ENCODE peak calls at places on chromosomes 7 and 10, in seven cellular contexts. C, H, T, P, U, K and B are unnamed samples.

GRCh38 chr7:157309990-157310668 is 26.7 kb upstream of the DNAJB6 start:
- DNase-seq in U (no peak), H (no peak), P (no peak), K (no peak), C (no peak), T (no peak), B (no peak)

GRCh38 chr7:22248111-22248809 is 108.7 kb downstream of the RAPGEF5 start:
- DNase-seq in T (no peak), K (no peak), H (no peak), P (no peak), C (no peak), U (no peak), B (no peak)

GRCh38 chr10:28892818-28893547 is 215.7 kb downstream of the BAMBI start:
- DNase-seq in U (no peak), T (no peak), H (no peak), C (no peak), P (no peak), K (no peak), B (no peak)

GRCh38 chr7:131493559-131493958 is 62.9 kb downstream of the PODXL start:
- DNase-seq in K (no peak), T (no peak), H (no peak), P (no peak), U (no peak), C (no peak), B (no peak)

GRCh38 chr7:157021893-157022680 is 11.6 kb upstream of the MNX1 start:
- DNase-seq in C (no peak), K (no peak), U (no peak), T (no peak), H (no peak), P (peak), B (no peak)

GRCh38 chr7:128398016-128398840 is 11.6 kb downstream of the IMPDH1 start:
- DNase-seq in C (no peak), H (peak), P (no peak), U (peak), T (no peak), K (no peak), B (peak)

GRCh38 chr10:92712016-92712889 is 22.5 kb downstream of the HHEX start:
- DNase-seq in K (no peak), H (no peak), U (no peak), P (no peak), T (no peak), C (no peak), B (no peak)

GRCh38 chr7:44279286-44279685 is 46.1 kb downstream of the CAMK2B start:
- DNase-seq in C (no peak), U (no peak), T (no peak), H (no peak), K (peak), P (peak), B (no peak)

GRCh38 chr7:95578299-95578855 is 17.9 kb downstream of the PDK4 start:
- DNase-seq in P (no peak), T (no peak), K (no peak), C (no peak), U (no peak), H (peak), B (no peak)

GRCh38 chr7:157654350-157654749 is 317.5 kb downstream of the DNAJB6 start:
- DNase-seq in C (no peak), U (no peak), P (peak), T (no peak), K (no peak), H (no peak), B (no peak)

GRCh38 chr7:105691692-105692564 is 110.6 kb upstream of the EFCAB10 start:
- DNase-seq in C (no peak), U (peak), T (peak), K (peak), H (no peak), P (peak), B (peak)

GRCh38 chr10:29026802-29027201 is 262.1 kb upstream of the LYZL1 start:
- DNase-seq in P (no peak), H (no peak), K (no peak), T (no peak), C (no peak), U (no peak), B (no peak)

GRCh38 chr10:22805304-22805703 is 90.9 kb upstream of the PIP4K2A start:
- DNase-seq in P (no peak), K (no peak), U (peak), H (peak), C (no peak), T (no peak), B (no peak)

GRCh38 chr10:127577376-127577775 is 28.3 kb downstream of the NPS start:
- DNase-seq in C (no peak), K (no peak), T (no peak), P (no peak), H (no peak), U (no peak), B (no peak)

GRCh38 chr7:88306590-88307048 is at the start of gene STEAP4:
- DNase-seq in T (no peak), P (peak), H (no peak), K (no peak), U (peak), C (no peak), B (no peak)

GRCh38 chr10:104777086-104777799 is 136.2 kb downstream of the SORCS3 start:
- DNase-seq in C (no peak), K (no peak), P (no peak), T (no peak), U (no peak), H (peak), B (no peak)

GRCh38 chr7:3154881-3155494 is 111.3 kb upstream of the CARD11 start:
- DNase-seq in H (peak), K (peak), P (peak), C (no peak), U (peak), T (peak), B (peak)

GRCh38 chr7:5450549-5451327 is 27.1 kb upstream of the TNRC18 start:
- DNase-seq in H (peak), P (peak), K (peak), U (peak), C (no peak), T (peak), B (peak)

GRCh38 chr7:51009716-51010496 is 227.2 kb upstream of the GRB10 start:
- DNase-seq in K (no peak), H (no peak), C (no peak), U (no peak), T (no peak), P (peak), B (no peak)

GRCh38 chr7:34320926-34321609 is 336.9 kb upstream of the NPSR1 start:
- DNase-seq in K (peak), T (peak), C (no peak), H (peak), U (peak), P (peak), B (no peak)

GRCh38 chr10:73950569-73950968 is 39.6 kb downstream of the PLAU start:
- DNase-seq in C (no peak), P (no peak), T (no peak), H (no peak), U (no peak), K (no peak), B (no peak)

GRCh38 chr10:49598164-49598856 is 11.8 kb upstream of the SLC18A3 start:
- DNase-seq in H (no peak), T (no peak), C (no peak), K (no peak), P (no peak), U (no peak), B (no peak)

GRCh38 chr7:93949468-93949867 is 27.9 kb downstream of the GNG11 start:
- DNase-seq in H (no peak), U (no peak), T (no peak), C (no peak), K (no peak), P (no peak), B (no peak)